ENCODE peak calls at places on chromosomes 6 and 20, in ten cellular contexts. P is BJ, T is A673, M is HFFc6, Q is nephron progenitor cell, A is fibroblast of pulmonary artery, Y is AG08395, N is pons, W is amniotic stem cell, U is H9. L is an unnamed sample.

GRCh38 chr6:168348186-168348585 is 28.6 kb upstream of the DACT2 start:
- DNase-seq in P (no peak), T (no peak), M (no peak), Q (no peak), A (no peak), Y (no peak), N (no peak), W (no peak), U (no peak), L (no peak)

GRCh38 chr6:36946526-36946925 is 8.0 kb upstream of the PI16 start:
- DNase-seq in P (no peak), T (no peak), M (no peak), Q (no peak), A (no peak), Y (no peak), N (no peak), W (no peak), U (peak), L (no peak)

GRCh38 chr6:3721810-3722209 is 29.7 kb downstream of the PXDC1 start:
- DNase-seq in P (no peak), T (no peak), M (no peak), Q (no peak), A (no peak), Y (no peak), N (no peak), W (no peak), U (no peak), L (no peak)

GRCh38 chr6:169556758-169557505 is 144.9 kb downstream of the WDR27 start:
- DNase-seq in P (no peak), T (no peak), M (no peak), Q (no peak), A (no peak), Y (no peak), N (peak), W (no peak), U (no peak), L (no peak)

GRCh38 chr6:1626481-1626880 is 16.8 kb downstream of the FOXC1 start:
- DNase-seq in P (no peak), T (peak), M (no peak), Q (no peak), A (no peak), Y (no peak), N (no peak), W (no peak), U (no peak), L (no peak)

GRCh38 chr6:140401666-140402255 is 1027.3 kb upstream of the CITED2 start:
- DNase-seq in P (peak), T (no peak), M (peak), Q (no peak), A (peak), Y (peak), N (no peak), W (no peak), U (no peak), L (no peak)

GRCh38 chr20:32438331-32438858 is 80.3 kb downstream of the ASXL1 start:
- DNase-seq in P (no peak), T (no peak), M (no peak), Q (no peak), A (no peak), Y (no peak), N (no peak), W (no peak), U (no peak), L (no peak)

GRCh38 chr6:16391451-16391912 is 153.1 kb downstream of the GMPR start:
- DNase-seq in P (peak), T (no peak), M (peak), Q (no peak), A (peak), Y (peak), N (no peak), W (peak), U (no peak), L (no peak)

GRCh38 chr6:170254315-170255213 is 36.3 kb downstream of the DLL1 start:
- DNase-seq in P (no peak), T (no peak), M (no peak), Q (no peak), A (no peak), Y (no peak), N (no peak), W (no peak), U (no peak), L (no peak)

GRCh38 chr6:33390173-33390572 is 1.4 kb upstream of the KIFC1 start:
- DNase-seq in P (no peak), T (no peak), M (no peak), Q (no peak), A (no peak), Y (no peak), N (no peak), W (no peak), U (no peak), L (no peak)

GRCh38 chr6:11460837-11461661 is 76.5 kb upstream of the TMEM170B start:
- DNase-seq in P (peak), T (no peak), M (no peak), Q (no peak), A (no peak), Y (no peak), N (no peak), W (no peak), U (no peak), L (no peak)

GRCh38 chr6:31967926-31968320 is 4.0 kb downstream of the DXO start:
- DNase-seq in P (no peak), T (no peak), M (no peak), Q (no peak), A (no peak), Y (no peak), N (no peak), W (no peak), U (no peak), L (no peak)

GRCh38 chr6:43764767-43765166 is 5.2 kb upstream of the VEGFA start:
- DNase-seq in P (no peak), T (no peak), M (no peak), Q (no peak), A (no peak), Y (no peak), N (no peak), W (no peak), U (no peak), L (no peak)

GRCh38 chr6:56101141-56101553 is 146.2 kb downstream of the COL21A1 start:
- DNase-seq in P (peak), T (peak), M (peak), Q (no peak), A (peak), Y (peak), N (no peak), W (peak), U (no peak), L (peak)

GRCh38 chr20:61953037-61953788 is 112.5 kb downstream of the TAF4 start:
- DNase-seq in P (no peak), T (no peak), M (no peak), Q (no peak), A (no peak), Y (no peak), N (no peak), W (no peak), U (no peak), L (no peak)

GRCh38 chr6:165660881-165661415 is 2.1 kb downstream of the PDE10A start:
- DNase-seq in P (no peak), T (no peak), M (no peak), Q (peak), A (no peak), Y (no peak), N (no peak), W (no peak), U (no peak), L (no peak)

GRCh38 chr6:97524846-97525245 is 241.8 kb upstream of the MMS22L start:
- DNase-seq in P (no peak), T (peak), M (no peak), Q (peak), A (no peak), Y (no peak), N (peak), W (no peak), U (peak), L (no peak)

GRCh38 chr20:22711981-22712755 is 127.8 kb upstream of the FOXA2 start:
- DNase-seq in P (no peak), T (no peak), M (no peak), Q (no peak), A (no peak), Y (no peak), N (no peak), W (no peak), U (no peak), L (no peak)

GRCh38 chr6:16585805-16586204 is 175.5 kb downstream of the ATXN1 start:
- DNase-seq in P (no peak), T (no peak), M (no peak), Q (no peak), A (peak), Y (peak), N (no peak), W (no peak), U (no peak), L (peak)

GRCh38 chr6:159461266-159461665 is 231.8 kb downstream of the SOD2 start:
- DNase-seq in P (no peak), T (no peak), M (peak), Q (no peak), A (no peak), Y (no peak), N (no peak), W (no peak), U (no peak), L (no peak)

GRCh38 chr6:1607557-1608221 is 2.0 kb upstream of the FOXC1 start:
- DNase-seq in P (no peak), T (no peak), M (no peak), Q (peak), A (no peak), Y (no peak), N (no peak), W (no peak), U (peak), L (no peak)

GRCh38 chr6:110542311-110543024 is 66.1 kb upstream of the SLC22A16 start:
- DNase-seq in P (no peak), T (no peak), M (peak), Q (no peak), A (no peak), Y (peak), N (peak), W (no peak), U (no peak), L (no peak)

GRCh38 chr20:11651647-11652046 is 266.0 kb upstream of the BTBD3 start:
- DNase-seq in P (no peak), T (no peak), M (no peak), Q (no peak), A (no peak), Y (no peak), N (no peak), W (no peak), U (no peak), L (no peak)

GRCh38 chr20:31497838-31498540 is 16.3 kb upstream of the HM13 start:
- DNase-seq in P (no peak), T (no peak), M (peak), Q (no peak), A (peak), Y (peak), N (no peak), W (no peak), U (no peak), L (no peak)

GRCh38 chr6:129390900-129391299 is 319.1 kb downstream of the ARHGAP18 start:
- DNase-seq in P (no peak), T (no peak), M (no peak), Q (no peak), A (no peak), Y (no peak), N (no peak), W (no peak), U (no peak), L (no peak)

GRCh38 chr20:8854566-8854965 is 214.3 kb upstream of the PLCB4 start:
- DNase-seq in P (no peak), T (peak), M (peak), Q (no peak), A (peak), Y (peak), N (peak), W (no peak), U (no peak), L (no peak)

GRCh38 chr20:18984238-18985200 is 170.9 kb downstream of the SCP2D1 start:
- DNase-seq in P (no peak), T (peak), M (no peak), Q (peak), A (no peak), Y (no peak), N (no peak), W (no peak), U (no peak), L (no peak)

GRCh38 chr6:105892577-105893262 is 193.4 kb upstream of the PRDM1 start:
- DNase-seq in P (no peak), T (no peak), M (no peak), Q (no peak), A (no peak), Y (no peak), N (peak), W (no peak), U (no peak), L (no peak)

GRCh38 chr6:138250513-138251247 is 32.4 kb upstream of the PBOV1 start:
- DNase-seq in P (peak), T (no peak), M (peak), Q (no peak), A (peak), Y (peak), N (no peak), W (no peak), U (no peak), L (peak)

GRCh38 chr20:726160-726559 is 42.1 kb downstream of the SLC52A3 start:
- DNase-seq in P (no peak), T (no peak), M (no peak), Q (no peak), A (no peak), Y (no peak), N (no peak), W (no peak), U (no peak), L (no peak)

GRCh38 chr20:31974975-31975481 is 7.1 kb downstream of the XKR7 start:
- DNase-seq in P (no peak), T (no peak), M (no peak), Q (peak), A (no peak), Y (no peak), N (no peak), W (no peak), U (peak), L (no peak)

L was measured in AG09319.